ENCODE peak calls at places on chromosomes 4 and X, in six cellular contexts. One of them, this sample, is unnamed.

GRCh38 chr4:125316781-125317525 is 2.2 kb downstream of the FAT4 start:
- DNase-seq in LNCaP clone FGC: no peak
- DNase-seq in A549: peak
- DNase-seq in neural progenitor cell: peak
- DNase-seq in HFFc6: peak
- DNase-seq in mucosa of descending colon: peak
- DNase-seq in this sample: no peak

GRCh38 chr4:80112236-80112635 is 39.2 kb upstream of the ANTXR2 start:
- DNase-seq in neural progenitor cell: no peak
- DNase-seq in A549: no peak
- DNase-seq in HFFc6: no peak
- DNase-seq in mucosa of descending colon: no peak
- DNase-seq in LNCaP clone FGC: no peak
- DNase-seq in this sample: no peak

GRCh38 chr4:186840771-186841301 is 117.2 kb upstream of the FAT1 start:
- DNase-seq in HFFc6: no peak
- DNase-seq in neural progenitor cell: no peak
- DNase-seq in A549: no peak
- DNase-seq in LNCaP clone FGC: no peak
- DNase-seq in mucosa of descending colon: no peak
- DNase-seq in this sample: no peak

GRCh38 chr4:62135565-62136156 is 935.5 kb downstream of the ADGRL3 start:
- DNase-seq in HFFc6: no peak
- DNase-seq in LNCaP clone FGC: no peak
- DNase-seq in neural progenitor cell: no peak
- DNase-seq in mucosa of descending colon: no peak
- DNase-seq in A549: no peak
- DNase-seq in this sample: no peak

GRCh38 chrX:46820391-46821100 is 16.3 kb upstream of the RP2 start:
- DNase-seq in LNCaP clone FGC: no peak
- DNase-seq in neural progenitor cell: no peak
- DNase-seq in HFFc6: no peak
- DNase-seq in A549: no peak
- DNase-seq in mucosa of descending colon: no peak
- DNase-seq in this sample: no peak

GRCh38 chr4:28686618-28687017 is 1826.0 kb downstream of the STIM2 start:
- DNase-seq in mucosa of descending colon: no peak
- DNase-seq in neural progenitor cell: peak
- DNase-seq in HFFc6: peak
- DNase-seq in LNCaP clone FGC: peak
- DNase-seq in A549: peak
- DNase-seq in this sample: no peak

GRCh38 chrX:2514131-2514530 is 13.4 kb upstream of the DHRSX start:
- DNase-seq in HFFc6: no peak
- DNase-seq in A549: no peak
- DNase-seq in mucosa of descending colon: no peak
- DNase-seq in neural progenitor cell: no peak
- DNase-seq in LNCaP clone FGC: no peak
- DNase-seq in this sample: no peak

GRCh38 chr4:40395908-40396806 is 61.0 kb downstream of the CHRNA9 start:
- DNase-seq in HFFc6: no peak
- DNase-seq in mucosa of descending colon: peak
- DNase-seq in A549: no peak
- DNase-seq in neural progenitor cell: peak
- DNase-seq in LNCaP clone FGC: peak
- DNase-seq in this sample: no peak

GRCh38 chrX:81957900-81958545 is 756.1 kb downstream of the SH3BGRL start:
- DNase-seq in A549: peak
- DNase-seq in LNCaP clone FGC: peak
- DNase-seq in neural progenitor cell: peak
- DNase-seq in HFFc6: no peak
- DNase-seq in mucosa of descending colon: no peak
- DNase-seq in this sample: no peak

GRCh38 chr4:7939377-7940108 is at the start of gene AFAP1:
- DNase-seq in HFFc6: peak
- DNase-seq in LNCaP clone FGC: peak
- DNase-seq in mucosa of descending colon: peak
- DNase-seq in neural progenitor cell: peak
- DNase-seq in A549: peak
- DNase-seq in this sample: peak

GRCh38 chr4:16896871-16897270 is 1.6 kb downstream of the LDB2 start:
- DNase-seq in neural progenitor cell: no peak
- DNase-seq in HFFc6: peak
- DNase-seq in mucosa of descending colon: no peak
- DNase-seq in A549: no peak
- DNase-seq in LNCaP clone FGC: no peak
- DNase-seq in this sample: no peak

GRCh38 chrX:117522725-117523700 is 593.6 kb downstream of the KLHL13 start:
- DNase-seq in A549: no peak
- DNase-seq in neural progenitor cell: no peak
- DNase-seq in LNCaP clone FGC: peak
- DNase-seq in mucosa of descending colon: no peak
- DNase-seq in HFFc6: no peak
- DNase-seq in this sample: no peak

GRCh38 chr4:159003420-159004253 is 99.2 kb upstream of the RAPGEF2 start:
- DNase-seq in LNCaP clone FGC: no peak
- DNase-seq in A549: no peak
- DNase-seq in mucosa of descending colon: no peak
- DNase-seq in HFFc6: no peak
- DNase-seq in neural progenitor cell: no peak
- DNase-seq in this sample: no peak

GRCh38 chrX:153768311-153769157 is 4.5 kb downstream of the PLXNB3 start:
- DNase-seq in neural progenitor cell: no peak
- DNase-seq in HFFc6: no peak
- DNase-seq in A549: no peak
- DNase-seq in mucosa of descending colon: peak
- DNase-seq in LNCaP clone FGC: no peak
- DNase-seq in this sample: no peak
- TF ChIP-seq CTCF in neural progenitor cell: no peak
- TF ChIP-seq CTCF in HFFc6: no peak
- TF ChIP-seq CTCF in A549: no peak
- TF ChIP-seq CTCF in mucosa of descending colon: no peak
- TF ChIP-seq CTCF in LNCaP clone FGC: no peak
- TF ChIP-seq CTCF in this sample: no peak

GRCh38 chr4:5912614-5913019 is 19.7 kb upstream of the CRMP1 start:
- DNase-seq in neural progenitor cell: no peak
- DNase-seq in LNCaP clone FGC: no peak
- DNase-seq in mucosa of descending colon: no peak
- DNase-seq in HFFc6: no peak
- DNase-seq in A549: no peak
- DNase-seq in this sample: no peak
- TF ChIP-seq CTCF in neural progenitor cell: no peak
- TF ChIP-seq CTCF in LNCaP clone FGC: no peak
- TF ChIP-seq CTCF in mucosa of descending colon: no peak
- TF ChIP-seq CTCF in HFFc6: no peak
- TF ChIP-seq CTCF in A549: no peak
- TF ChIP-seq CTCF in this sample: no peak

GRCh38 chrX:65707153-65707552 is 39.7 kb downstream of the MSN start:
- DNase-seq in LNCaP clone FGC: no peak
- DNase-seq in neural progenitor cell: no peak
- DNase-seq in A549: no peak
- DNase-seq in HFFc6: no peak
- DNase-seq in mucosa of descending colon: no peak
- DNase-seq in this sample: no peak
- TF ChIP-seq CTCF in LNCaP clone FGC: no peak
- TF ChIP-seq CTCF in neural progenitor cell: no peak
- TF ChIP-seq CTCF in A549: no peak
- TF ChIP-seq CTCF in HFFc6: no peak
- TF ChIP-seq CTCF in mucosa of descending colon: no peak
- TF ChIP-seq CTCF in this sample: no peak

DNA sequence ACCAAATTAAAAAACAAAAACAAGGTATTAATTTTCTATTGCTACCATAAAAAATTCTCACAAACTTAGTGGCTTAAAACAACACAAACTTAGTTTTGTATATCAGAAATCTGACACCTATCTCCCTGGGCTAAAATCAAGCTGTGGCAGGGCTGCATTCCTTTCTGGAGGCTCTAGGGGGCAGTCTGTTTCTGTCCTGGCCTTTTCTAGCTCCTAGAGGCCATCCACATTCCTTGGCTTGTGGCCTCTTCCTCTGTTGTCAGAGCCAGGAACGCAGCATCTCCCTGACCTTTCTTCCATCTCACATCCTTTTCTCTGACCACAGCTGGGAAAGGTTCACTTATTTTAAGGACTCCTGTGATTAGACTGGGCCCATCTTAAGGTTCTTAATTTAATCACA is 38.9 kb upstream of the TLR2 start:
- DNase-seq in neural progenitor cell: no peak
- DNase-seq in HFFc6: no peak
- DNase-seq in LNCaP clone FGC: no peak
- DNase-seq in mucosa of descending colon: no peak
- DNase-seq in A549: no peak
- DNase-seq in this sample: no peak
- TF ChIP-seq CTCF in neural progenitor cell: peak
- TF ChIP-seq CTCF in HFFc6: peak
- TF ChIP-seq CTCF in LNCaP clone FGC: no peak
- TF ChIP-seq CTCF in mucosa of descending colon: no peak
- TF ChIP-seq CTCF in A549: no peak
- TF ChIP-seq CTCF in this sample: peak

GRCh38 chr4:57190651-57191481 is 80.7 kb upstream of the IGFBP7 start:
- DNase-seq in mucosa of descending colon: no peak
- DNase-seq in neural progenitor cell: peak
- DNase-seq in A549: peak
- DNase-seq in LNCaP clone FGC: no peak
- DNase-seq in HFFc6: peak
- DNase-seq in this sample: no peak
- TF ChIP-seq CTCF in mucosa of descending colon: no peak
- TF ChIP-seq CTCF in neural progenitor cell: peak
- TF ChIP-seq CTCF in A549: peak
- TF ChIP-seq CTCF in LNCaP clone FGC: peak
- TF ChIP-seq CTCF in HFFc6: peak
- TF ChIP-seq CTCF in this sample: peak

DNA sequence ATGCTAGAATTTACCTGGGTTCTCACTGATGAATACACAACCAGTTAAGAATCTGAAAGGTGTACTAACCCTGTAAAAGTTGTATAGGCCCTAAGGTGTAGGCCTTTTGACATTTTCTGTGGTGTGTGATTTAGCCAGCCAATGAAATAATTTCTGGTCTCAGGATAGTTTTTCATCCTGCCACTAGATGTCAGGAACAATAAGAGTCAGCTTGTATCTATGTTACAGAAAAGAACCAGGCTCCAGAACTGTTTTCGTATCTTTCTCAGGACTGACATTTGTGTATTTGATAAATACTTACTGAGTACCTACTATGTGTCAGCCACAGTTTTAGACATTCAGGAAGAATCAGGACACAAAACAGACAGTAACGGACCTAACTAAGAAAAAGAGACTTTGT is 673.6 kb upstream of the TENM3 start:
- DNase-seq in A549: peak
- DNase-seq in neural progenitor cell: peak
- DNase-seq in HFFc6: peak
- DNase-seq in mucosa of descending colon: no peak
- DNase-seq in LNCaP clone FGC: no peak
- DNase-seq in this sample: no peak
- TF ChIP-seq CTCF in A549: no peak
- TF ChIP-seq CTCF in neural progenitor cell: peak
- TF ChIP-seq CTCF in HFFc6: peak
- TF ChIP-seq CTCF in mucosa of descending colon: peak
- TF ChIP-seq CTCF in LNCaP clone FGC: peak
- TF ChIP-seq CTCF in this sample: peak

DNA sequence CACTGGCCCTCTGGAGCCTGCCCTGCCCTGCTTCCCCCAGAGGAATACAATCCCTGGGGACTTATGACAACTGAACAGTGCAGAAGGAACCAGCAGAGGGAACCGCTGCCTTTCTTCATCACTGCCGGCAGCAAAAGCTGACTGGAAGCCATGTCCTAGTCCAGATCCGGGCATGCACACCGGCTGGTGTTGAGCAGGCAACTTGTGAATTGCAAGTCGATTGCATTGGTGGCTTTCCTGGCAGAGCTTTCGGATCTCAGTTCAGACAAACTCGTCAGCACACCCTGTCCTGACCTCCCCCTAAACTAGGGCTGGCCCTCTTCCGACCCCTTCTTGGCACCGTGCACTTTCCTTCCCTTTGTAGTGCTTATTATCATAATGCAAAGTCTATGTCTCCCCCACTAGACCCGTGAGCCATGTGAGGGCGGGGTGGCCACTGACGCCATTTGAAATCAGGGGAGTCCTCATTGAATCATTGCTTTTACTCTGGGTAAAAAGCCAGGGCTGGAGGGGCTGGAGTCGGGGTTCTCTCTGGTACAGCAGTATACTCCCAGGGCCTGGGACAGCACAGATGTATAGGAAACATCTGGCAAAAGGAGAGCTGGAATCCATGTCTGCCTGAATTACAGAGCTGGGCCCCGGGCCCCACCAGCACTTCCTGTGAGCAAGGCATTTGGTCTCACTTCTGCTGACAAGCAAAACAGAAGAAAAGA is 1.8 kb downstream of the ARHGAP4 start:
- DNase-seq in neural progenitor cell: peak
- DNase-seq in A549: peak
- DNase-seq in HFFc6: peak
- DNase-seq in mucosa of descending colon: peak
- DNase-seq in LNCaP clone FGC: no peak
- DNase-seq in this sample: no peak
- TF ChIP-seq CTCF in neural progenitor cell: peak
- TF ChIP-seq CTCF in A549: no peak
- TF ChIP-seq CTCF in HFFc6: peak
- TF ChIP-seq CTCF in mucosa of descending colon: no peak
- TF ChIP-seq CTCF in LNCaP clone FGC: peak
- TF ChIP-seq CTCF in this sample: no peak

DNA sequence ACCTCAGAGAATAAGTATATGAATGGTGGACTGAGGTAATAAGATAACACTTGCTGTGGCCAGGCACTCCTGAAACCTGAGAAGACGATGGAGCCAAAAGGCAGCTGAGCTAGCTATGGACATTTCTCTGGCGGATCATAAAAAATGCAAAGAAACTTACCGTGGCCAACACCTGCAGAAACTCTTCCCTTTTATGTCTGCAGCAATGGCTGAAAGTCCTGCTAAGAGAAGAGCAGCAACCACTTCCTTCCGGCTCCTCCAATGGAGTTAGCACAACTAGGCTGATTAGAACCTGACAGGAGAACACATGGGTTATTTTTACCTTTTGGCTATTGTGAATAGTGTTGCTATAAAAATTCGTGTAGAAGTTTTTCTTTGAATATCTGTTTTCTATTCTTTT is 76.0 kb upstream of the MAGEB16 start:
- DNase-seq in mucosa of descending colon: no peak
- DNase-seq in neural progenitor cell: no peak
- DNase-seq in A549: no peak
- DNase-seq in LNCaP clone FGC: no peak
- DNase-seq in HFFc6: no peak
- DNase-seq in this sample: no peak
- TF ChIP-seq CTCF in mucosa of descending colon: no peak
- TF ChIP-seq CTCF in neural progenitor cell: no peak
- TF ChIP-seq CTCF in A549: no peak
- TF ChIP-seq CTCF in LNCaP clone FGC: no peak
- TF ChIP-seq CTCF in HFFc6: no peak
- TF ChIP-seq CTCF in this sample: no peak

This sample was measured in osteocyte.